ENCODE peak calls at places on chromosome 11, in six cellular contexts. D, B, M, S, X and F are unnamed samples.

GRCh38 chr11:79437274-79437980 is 3.4 kb downstream of the TENM4 start:
- DNase-seq in D (peak; percentile 81), B (no peak), M (no peak), S (peak; percentile 38), X (peak; percentile 73), F (no peak)

GRCh38 chr11:46520971-46521745 is 72.7 kb downstream of the AMBRA1 start:
- DNase-seq in D (no peak), B (no peak), M (no peak), S (no peak), X (no peak), F (no peak)

GRCh38 chr11:112377946-112378345 is 117.3 kb upstream of the PLET1 start:
- DNase-seq in D (no peak), B (no peak), M (no peak), S (no peak), X (no peak), F (no peak)

GRCh38 chr11:130775306-130776043 is 140.8 kb downstream of the SNX19 start:
- DNase-seq in D (no peak), B (no peak), M (no peak), S (no peak), X (no peak), F (no peak)

GRCh38 chr11:62958547-62959071 is 26.2 kb downstream of the SLC22A6 start:
- DNase-seq in D (no peak), B (no peak), M (no peak), S (peak; percentile 30), X (peak; percentile 57), F (no peak)

GRCh38 chr11:57072640-57073039 is 83.9 kb downstream of the OR5AK2 start:
- DNase-seq in D (no peak), B (no peak), M (peak; percentile 2), S (no peak), X (no peak), F (no peak)

GRCh38 chr11:95829580-95830259 is 39.4 kb downstream of the CEP57 start:
- DNase-seq in D (no peak), B (no peak), M (no peak), S (no peak), X (no peak), F (no peak)

GRCh38 chr11:44952082-44952481 is 1.4 kb upstream of the TP53I11 start:
- DNase-seq in D (no peak), B (peak; percentile 8), M (no peak), S (peak; percentile 49), X (no peak), F (no peak)

GRCh38 chr11:35035894-35036408 is 103.0 kb upstream of the CD44 start:
- DNase-seq in D (no peak), B (no peak), M (no peak), S (no peak), X (no peak), F (no peak)

GRCh38 chr11:68750988-68751325 is 363 bp downstream of the TESMIN start:
- DNase-seq in D (no peak), B (no peak), M (no peak), S (no peak), X (no peak), F (no peak)

GRCh38 chr11:68756171-68756766 is 4.9 kb upstream of the TESMIN start:
- DNase-seq in D (no peak), B (no peak), M (no peak), S (no peak), X (no peak), F (no peak)

GRCh38 chr11:68750197-68750987 is 928 bp downstream of the TESMIN start:
- DNase-seq in D (no peak), B (no peak), M (no peak), S (peak; percentile 24), X (no peak), F (no peak)

GRCh38 chr11:68751331-68751856 is at the start of gene TESMIN:
- DNase-seq in D (peak; percentile 96), B (peak; percentile 53), M (peak; percentile 64), S (peak; percentile 97), X (peak; percentile 77), F (peak; percentile 65)

DNA sequence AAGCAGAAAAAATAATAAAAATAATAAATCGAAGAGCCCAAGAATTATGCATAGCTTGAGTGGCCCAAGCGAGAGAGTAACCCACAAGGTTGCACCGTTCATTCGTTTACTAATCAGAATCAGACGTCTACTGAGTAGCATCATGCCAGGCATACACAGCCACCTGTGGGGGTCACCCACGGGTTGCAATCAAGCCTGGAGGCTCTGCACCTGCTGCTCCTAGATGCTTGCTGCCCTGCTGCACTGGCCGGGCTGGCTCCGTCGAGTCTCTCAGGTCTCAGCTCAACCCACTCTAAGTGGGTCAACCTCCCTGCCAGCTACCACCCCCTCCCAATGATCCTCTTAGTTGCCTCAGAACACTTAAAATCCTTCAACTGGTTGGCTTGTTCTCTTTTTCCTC is 2.0 kb upstream of the TESMIN start:
- DNase-seq in D (no peak), B (no peak), M (no peak), S (no peak), X (no peak), F (no peak)
- TF ChIP-seq CTCF in D (no peak), B (peak; percentile 28), M (no peak), S (no peak), X (no peak), F (no peak)

GRCh38 chr11:13109616-13110015 is 100.5 kb downstream of the RASSF10 start:
- DNase-seq in D (no peak), B (no peak), M (no peak), S (no peak), X (no peak), F (no peak)

GRCh38 chr11:13111813-13112130 is 102.7 kb downstream of the RASSF10 start:
- DNase-seq in D (no peak), B (no peak), M (no peak), S (no peak), X (no peak), F (no peak)

GRCh38 chr11:13108416-13108815 is 99.3 kb downstream of the RASSF10 start:
- DNase-seq in D (no peak), B (no peak), M (no peak), S (no peak), X (no peak), F (no peak)

GRCh38 chr11:13110145-13110544 is 101.0 kb downstream of the RASSF10 start:
- DNase-seq in D (no peak), B (no peak), M (no peak), S (no peak), X (no peak), F (no peak)

DNA sequence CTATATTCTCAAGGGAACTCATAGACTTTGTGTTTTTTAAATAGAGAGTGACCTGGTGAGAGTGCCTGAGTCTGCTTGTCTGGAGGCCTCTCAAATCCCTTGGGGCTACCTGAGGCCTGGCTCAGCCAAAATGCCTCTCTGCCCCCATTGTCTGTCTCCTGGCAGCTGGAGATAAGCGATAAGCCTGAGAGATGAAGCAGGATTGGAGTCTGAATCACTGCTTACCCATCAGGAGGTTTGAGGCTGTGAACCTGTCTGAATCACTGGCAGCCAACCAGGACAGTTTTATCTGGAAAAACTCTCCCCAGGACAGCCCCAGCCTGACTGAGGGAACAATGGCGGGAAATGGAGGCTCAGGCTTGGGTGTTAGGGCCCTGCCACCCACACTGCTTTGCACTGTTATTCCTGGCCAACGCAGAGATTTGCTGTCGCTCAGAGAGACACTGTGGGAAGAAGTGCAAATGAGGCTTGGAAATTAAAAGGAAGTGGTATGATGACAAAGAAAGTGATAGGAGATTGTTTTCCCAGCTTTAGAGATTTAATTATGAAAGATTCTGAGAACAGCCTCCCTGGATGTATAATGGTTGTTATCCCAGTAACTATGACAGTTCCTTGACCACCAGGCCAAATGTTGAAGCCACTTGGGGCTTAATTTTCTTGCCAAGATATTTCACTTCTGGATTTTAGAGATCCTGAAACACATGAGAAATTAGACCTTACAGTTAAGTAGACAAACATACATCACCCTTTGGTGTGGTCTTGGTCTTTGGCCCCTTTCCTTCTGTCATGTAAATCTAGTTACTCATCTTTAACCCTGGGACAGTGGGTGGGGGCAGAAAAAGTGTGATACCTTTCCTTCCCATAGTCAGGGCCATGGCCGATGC is 102.1 kb downstream of the RASSF10 start:
- DNase-seq in D (no peak), B (no peak), M (no peak), S (no peak), X (no peak), F (no peak)
- TF ChIP-seq POLR2A in D (no peak), B (no peak), M (no peak), S (no peak), X (no peak), F (no peak)

GRCh38 chr11:66015936-66016792 is 4.4 kb downstream of the CST6 start:
- DNase-seq in D (no peak), B (no peak), M (no peak), S (no peak), X (no peak), F (no peak)

GRCh38 chr11:66015094-66015881 is 3.5 kb downstream of the CST6 start:
- DNase-seq in D (peak; percentile 60), B (no peak), M (peak; percentile 56), S (no peak), X (no peak), F (no peak)

GRCh38 chr11:66016793-66017177 is 5.0 kb downstream of the CST6 start:
- DNase-seq in D (no peak), B (no peak), M (no peak), S (no peak), X (no peak), F (no peak)

GRCh38 chr11:66020212-66020611 is 6.1 kb downstream of the CATSPER1 start:
- DNase-seq in D (peak; percentile 37), B (no peak), M (no peak), S (no peak), X (no peak), F (no peak)

DNA sequence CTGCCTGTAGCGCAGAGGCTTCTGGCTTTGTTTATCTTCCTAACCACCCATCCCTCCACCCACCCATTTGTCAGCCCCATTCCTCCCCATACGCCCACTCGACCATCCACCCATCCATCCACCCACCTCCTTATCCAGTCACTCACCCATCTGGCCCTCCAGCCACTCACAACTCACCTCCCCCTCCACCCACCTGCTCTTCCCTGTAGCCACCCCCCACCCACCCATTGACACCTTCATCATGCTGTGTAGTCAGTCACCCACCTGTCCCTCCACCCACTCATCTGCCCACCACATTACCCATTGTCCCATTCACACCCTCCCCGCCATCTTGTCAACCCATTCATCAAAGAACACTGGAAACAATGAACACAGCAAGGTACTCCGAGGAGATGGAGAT is 5.5 kb downstream of the CST6 start:
- DNase-seq in D (no peak), B (no peak), M (no peak), S (no peak), X (no peak), F (no peak)
- H3K4me1 ChIP-seq in D (peaks cover 1% of the 10 kb centered on the region), B (peaks cover 13% of the 10 kb centered on the region), M (peaks cover 55% of the 10 kb centered on the region), S (peaks cover 2% of the 10 kb centered on the region), X (no peaks in the 10 kb centered on the region), F (peaks cover 15% of the 10 kb centered on the region)

DNA sequence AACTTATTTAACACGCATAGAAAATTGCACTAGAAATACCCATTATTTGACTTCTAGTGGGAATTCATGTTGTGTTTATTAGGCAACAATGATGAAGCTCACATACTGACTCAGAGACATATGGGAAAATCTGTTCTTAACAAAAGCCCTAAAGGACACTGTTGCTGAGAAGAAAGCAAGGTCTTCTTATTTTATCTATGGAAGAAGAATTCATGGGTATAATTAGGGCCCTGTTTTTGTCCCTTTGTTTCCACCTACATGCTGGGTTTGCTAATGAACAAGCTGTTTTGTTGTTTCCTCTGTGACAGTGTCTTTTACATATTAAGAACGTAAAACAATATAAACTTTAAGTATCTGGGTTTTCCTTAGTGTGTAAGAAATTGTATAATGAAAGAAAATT is 606.7 kb upstream of the ARHGAP42 start:
- DNase-seq in D (no peak), B (no peak), M (no peak), S (no peak), X (no peak), F (no peak)
- TF ChIP-seq CTCF in D (no peak), B (no peak), M (no peak), S (no peak), X (no peak), F (no peak)

GRCh38 chr11:2312232-2313042 is 10.6 kb downstream of the TSPAN32 start:
- DNase-seq in D (peak; percentile 59), B (no peak), M (no peak), S (no peak), X (peak; percentile 67), F (no peak)
- TF ChIP-seq POLR2A in D (no peak), B (no peak), M (no peak), S (no peak), X (no peak), F (no peak)